ENCODE peak calls at places on chromosomes 13 and 19, in ten cellular contexts. C is tibial nerve, P is uterus, U is PC-3, I is upper lobe of right lung, B is NB4, X is HCT116, N is heart left ventricle, L is mammary epithelial cell, T is esophagus muscularis mucosa. R is an unnamed sample.

GRCh38 chr13:100536643-100537180 is 51.9 kb downstream of the GGACT start:
- DNase-seq in C (no peak), P (no peak), U (no peak), I (no peak), B (no peak), X (no peak), N (no peak), L (no peak), T (no peak), R (no peak)

GRCh38 chr19:36528194-36528920 is at the start of gene ZNF260:
- DNase-seq in C (peak), P (peak), U (peak), I (peak), B (peak), X (no peak), N (peak), L (peak), T (peak), R (peak)

GRCh38 chr13:54627973-54628372 is 1599.4 kb downstream of the OLFM4 start:
- DNase-seq in C (no peak), P (no peak), U (no peak), I (no peak), B (no peak), X (no peak), N (no peak), L (no peak), T (no peak), R (no peak)

GRCh38 chr19:4694211-4694987 is 24.3 kb upstream of the MYDGF start:
- DNase-seq in C (no peak), P (peak), U (peak), I (no peak), B (peak), X (peak), N (peak), L (peak), T (no peak), R (peak)

GRCh38 chr19:7393934-7394508 is 45.3 kb downstream of the ARHGEF18 start:
- DNase-seq in C (no peak), P (no peak), U (no peak), I (no peak), B (no peak), X (no peak), N (no peak), L (no peak), T (no peak), R (no peak)

GRCh38 chr19:1923319-1923718 is 17.7 kb upstream of the CSNK1G2 start:
- DNase-seq in C (no peak), P (no peak), U (no peak), I (no peak), B (no peak), X (no peak), N (no peak), L (no peak), T (no peak), R (no peak)

GRCh38 chr13:43129021-43129420 is 105.6 kb downstream of the DNAJC15 start:
- DNase-seq in C (no peak), P (no peak), U (no peak), I (no peak), B (no peak), X (no peak), N (no peak), L (no peak), T (no peak), R (no peak)

GRCh38 chr13:92500192-92500591 is 726.4 kb upstream of the GPC6 start:
- DNase-seq in C (no peak), P (no peak), U (no peak), I (no peak), B (no peak), X (no peak), N (no peak), L (no peak), T (no peak), R (no peak)

GRCh38 chr13:70385852-70386251 is 277.6 kb upstream of the KLHL1 start:
- DNase-seq in C (no peak), P (no peak), U (no peak), I (no peak), B (no peak), X (no peak), N (no peak), L (no peak), T (no peak), R (no peak)

GRCh38 chr19:4367781-4368127 is 24.4 kb downstream of the MPND start:
- DNase-seq in C (no peak), P (no peak), U (no peak), I (no peak), B (no peak), X (no peak), N (no peak), L (no peak), T (no peak), R (no peak)

GRCh38 chr19:28710278-28710677 is 502.7 kb downstream of the UQCRFS1 start:
- DNase-seq in C (no peak), P (no peak), U (peak), I (no peak), B (peak), X (peak), N (no peak), L (peak), T (no peak), R (peak)

GRCh38 chr19:2577722-2578335 is 101.9 kb downstream of the GADD45B start:
- DNase-seq in C (no peak), P (peak), U (no peak), I (peak), B (no peak), X (no peak), N (no peak), L (no peak), T (no peak), R (no peak)

GRCh38 chr13:51978836-51979556 is 32.3 kb downstream of the ATP7B start:
- DNase-seq in C (no peak), P (no peak), U (no peak), I (no peak), B (peak), X (no peak), N (no peak), L (no peak), T (no peak), R (no peak)

GRCh38 chr19:48646192-48646911 is 365 bp upstream of the CA11 start:
- DNase-seq in C (peak), P (peak), U (peak), I (peak), B (peak), X (peak), N (peak), L (peak), T (no peak), R (no peak)

GRCh38 chr13:111280666-111281577 is 39.5 kb upstream of the TEX29 start:
- DNase-seq in C (no peak), P (no peak), U (no peak), I (no peak), B (no peak), X (no peak), N (no peak), L (no peak), T (peak), R (no peak)

GRCh38 chr19:1794424-1795185 is 17.5 kb downstream of the ATP8B3 start:
- DNase-seq in C (no peak), P (no peak), U (no peak), I (peak), B (no peak), X (no peak), N (no peak), L (no peak), T (no peak), R (no peak)

GRCh38 chr19:7663711-7664110 is 5.1 kb upstream of the RETN start:
- DNase-seq in C (no peak), P (no peak), U (no peak), I (no peak), B (no peak), X (no peak), N (no peak), L (no peak), T (no peak), R (no peak)

GRCh38 chr13:44713793-44714469 is 137.8 kb upstream of the TSC22D1 start:
- DNase-seq in C (no peak), P (no peak), U (peak), I (no peak), B (no peak), X (peak), N (no peak), L (peak), T (no peak), R (peak)

GRCh38 chr13:47133024-47133445 is 236.2 kb upstream of the HTR2A start:
- DNase-seq in C (no peak), P (no peak), U (no peak), I (no peak), B (no peak), X (no peak), N (no peak), L (no peak), T (no peak), R (no peak)
- H3K4me3 ChIP-seq in C (no peak), P (no peak), U (no peak), I (no peak), B (no peak), X (no peak), N (no peak), L (no peak), T (no peak), R (no peak)

GRCh38 chr19:40932008-40932959 is 50.3 kb upstream of the CYP2A7 start:
- DNase-seq in C (no peak), P (no peak), U (no peak), I (no peak), B (no peak), X (no peak), N (no peak), L (no peak), T (no peak), R (no peak)

GRCh38 chr19:40928859-40929258 is 46.8 kb upstream of the CYP2A7 start:
- DNase-seq in C (no peak), P (no peak), U (no peak), I (no peak), B (no peak), X (no peak), N (no peak), L (no peak), T (no peak), R (no peak)

GRCh38 chr19:40927567-40927966 is 45.5 kb upstream of the CYP2A7 start:
- DNase-seq in C (no peak), P (no peak), U (no peak), I (no peak), B (no peak), X (no peak), N (no peak), L (no peak), T (no peak), R (no peak)

GRCh38 chr19:40936755-40937154 is 54.3 kb upstream of the CYP2B6 start:
- DNase-seq in C (no peak), P (no peak), U (no peak), I (no peak), B (no peak), X (no peak), N (no peak), L (no peak), T (no peak), R (no peak)

GRCh38 chr19:40933025-40933424 is 51.0 kb upstream of the CYP2A7 start:
- DNase-seq in C (no peak), P (no peak), U (peak), I (no peak), B (no peak), X (no peak), N (no peak), L (no peak), T (no peak), R (no peak)
- TF ChIP-seq CTCF in C (no peak), P (no peak), U (peak), I (no peak), B (no peak), X (peak), N (no peak), L (no peak), T (no peak), R (no peak)

DNA sequence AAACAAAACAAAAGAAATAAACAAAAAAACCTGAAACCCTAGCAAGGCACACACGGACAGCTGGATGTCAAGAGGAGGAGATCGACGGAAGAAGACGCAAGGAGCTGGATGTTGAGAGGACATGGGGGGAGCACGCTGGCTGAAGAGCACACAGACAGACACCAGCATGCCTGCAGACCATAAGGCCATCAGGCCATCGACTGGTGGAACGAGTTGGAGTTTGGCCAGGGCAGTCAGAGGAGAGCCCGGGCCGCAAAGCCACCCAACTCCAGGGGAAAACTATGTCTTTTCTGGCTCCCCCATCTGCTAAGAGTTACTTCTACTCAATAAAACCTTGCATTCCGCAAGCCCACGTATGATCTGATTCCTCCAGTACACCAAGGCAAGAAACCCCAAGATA is 979.6 kb downstream of the PCDH17 start:
- DNase-seq in C (no peak), P (no peak), U (no peak), I (no peak), B (no peak), X (no peak), N (no peak), L (no peak), T (no peak), R (no peak)
- H3K4me3 ChIP-seq in C (no peak), P (no peak), U (no peak), I (no peak), B (no peak), X (no peak), N (no peak), L (no peak), T (no peak), R (no peak)

GRCh38 chr19:14871619-14872230 is 14.2 kb downstream of the OR7A17 start:
- DNase-seq in C (no peak), P (no peak), U (peak), I (no peak), B (peak), X (peak), N (no peak), L (peak), T (no peak), R (no peak)
- TF ChIP-seq CTCF in C (peak), P (no peak), U (peak), I (peak), B (no peak), X (peak), N (peak), L (peak), T (no peak), R (no peak)

DNA sequence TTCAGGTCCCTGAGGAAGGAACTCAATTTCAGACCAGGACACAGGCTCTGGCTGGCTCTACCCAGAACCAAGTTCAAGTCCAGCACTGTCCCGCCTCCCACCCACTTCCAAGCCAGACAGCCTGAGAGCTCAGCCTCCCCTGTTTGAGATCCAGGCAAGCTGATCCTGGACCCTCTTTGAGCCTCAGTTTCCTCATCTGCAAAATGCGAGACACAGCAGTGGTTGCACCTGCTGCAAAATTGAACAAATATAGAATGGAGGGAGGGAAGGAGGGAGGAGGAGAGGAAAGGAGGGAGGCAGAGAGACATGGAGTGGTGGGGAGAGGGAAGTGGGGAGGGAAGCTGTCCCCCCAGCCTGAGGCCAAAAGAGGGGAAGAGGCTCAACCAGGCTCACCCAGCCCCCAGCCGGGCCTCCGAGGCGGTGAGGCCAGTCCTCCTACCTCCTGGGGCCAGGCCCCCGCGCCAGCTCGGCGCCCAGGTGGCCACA is 721 bp downstream of the TMEM221 start:
- DNase-seq in C (no peak), P (no peak), U (no peak), I (no peak), B (peak), X (no peak), N (peak), L (no peak), T (no peak), R (no peak)
- H3K4me3 ChIP-seq in C (no peak), P (no peak), U (peak), I (no peak), B (no peak), X (peak), N (peak), L (peak), T (peak), R (peak)

GRCh38 chr13:46552888-46553520 is at the start of gene LRCH1:
- DNase-seq in C (peak), P (peak), U (peak), I (peak), B (peak), X (peak), N (peak), L (peak), T (peak), R (peak)

GRCh38 chr13:46555722-46556121 is 2.8 kb downstream of the LRCH1 start:
- DNase-seq in C (no peak), P (no peak), U (peak), I (no peak), B (no peak), X (no peak), N (no peak), L (no peak), T (no peak), R (no peak)

GRCh38 chr13:46553521-46553885 is 533 bp downstream of the LRCH1 start:
- DNase-seq in C (no peak), P (no peak), U (no peak), I (peak), B (no peak), X (no peak), N (peak), L (no peak), T (no peak), R (no peak)

GRCh38 chr13:46554971-46555370 is 2.0 kb downstream of the LRCH1 start:
- DNase-seq in C (no peak), P (no peak), U (no peak), I (no peak), B (no peak), X (no peak), N (no peak), L (peak), T (no peak), R (no peak)

DNA sequence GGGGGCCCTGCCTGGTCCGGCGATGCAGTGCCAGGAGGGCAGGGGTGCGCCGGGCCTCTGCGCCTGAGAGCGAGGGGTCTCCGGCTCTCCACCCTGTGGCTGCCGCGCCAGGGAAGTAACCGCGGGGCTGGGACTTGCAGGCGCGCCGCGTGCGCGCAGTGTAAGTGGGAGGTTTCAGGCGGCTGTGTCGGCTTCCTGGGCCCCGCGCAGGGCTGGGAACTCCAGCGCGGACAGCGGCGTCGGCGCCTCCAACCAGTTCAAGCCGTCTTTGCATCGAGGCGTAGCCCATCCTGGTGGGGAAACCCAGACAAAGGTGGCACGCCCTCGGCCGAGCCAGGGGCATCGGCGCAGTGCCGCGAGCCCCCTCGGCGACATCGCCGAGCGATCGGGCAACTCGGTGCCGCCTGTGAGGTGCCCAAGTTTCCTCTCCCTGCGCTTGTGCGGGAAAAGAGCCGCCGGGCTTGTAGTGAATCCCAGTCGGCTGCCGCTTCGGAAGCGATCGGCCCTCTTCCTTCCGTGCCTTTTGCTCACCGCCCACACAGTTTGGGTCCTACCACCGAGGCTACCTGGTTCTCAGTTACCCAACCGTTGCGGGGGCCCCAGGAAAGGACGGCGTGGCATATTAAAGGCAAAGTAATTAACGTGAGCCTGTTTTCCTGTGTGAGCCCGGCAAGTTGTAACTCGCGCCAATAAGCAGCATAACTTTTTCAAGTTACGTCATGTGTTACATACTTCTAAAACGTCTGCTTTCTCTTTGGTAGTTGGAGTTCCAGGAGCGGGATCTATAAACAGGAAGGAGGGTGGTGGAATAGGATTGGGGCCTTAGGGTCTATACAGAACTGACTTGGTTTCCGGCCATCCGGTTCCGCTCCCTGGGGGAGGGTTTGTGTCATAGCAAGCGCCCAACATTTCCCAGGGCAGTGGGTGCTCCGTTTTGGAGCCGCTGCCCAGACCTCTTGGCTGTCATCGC is 1.2 kb downstream of the LRCH1 start:
- DNase-seq in C (peak), P (peak), U (peak), I (peak), B (peak), X (peak), N (peak), L (peak), T (no peak), R (peak)
- TF ChIP-seq CTCF in C (peak), P (peak), U (no peak), I (peak), B (peak), X (no peak), N (peak), L (peak), T (no peak), R (peak)

R was measured in astrocyte of the cerebellum.